ENCODE peak calls at places on chromosomes 16 and 17, in nine cellular contexts. B is A549, X is transverse colon, V is GM12878, F is sigmoid colon, I is stomach, S is esophagus muscularis mucosa, M is suprapubic skin, D is H1. C is an unnamed sample.

GRCh38 chr17:38564254-38564605 is 41.5 kb downstream of the SRCIN1 start:
- DNase-seq in X (no peak), V (no peak), I (no peak), S (no peak), B (no peak), D (no peak), F (no peak), M (no peak), C (no peak)

GRCh38 chr16:67150833-67151396 is at the start of gene B3GNT9:
- DNase-seq in S (no peak), F (peak; percentile 91), M (peak; percentile 81), X (peak; percentile 72), B (peak; percentile 82), I (peak; percentile 67), D (no peak), V (no peak), C (peak; percentile 84)

GRCh38 chr16:84032458-84033178 is 10.0 kb downstream of the SLC38A8 start:
- DNase-seq in M (no peak), X (no peak), V (no peak), F (no peak), D (no peak), S (no peak), B (no peak), I (no peak), C (no peak)

GRCh38 chr17:40035162-40035559 is 19.0 kb downstream of the MED24 start:
- DNase-seq in S (no peak), D (peak; percentile 43), V (no peak), X (peak; percentile 64), I (no peak), M (no peak), F (no peak), B (peak; percentile 74), C (no peak)

GRCh38 chr17:80611831-80612230 is 67.2 kb downstream of the RPTOR start:
- DNase-seq in B (no peak), M (no peak), V (no peak), X (no peak), F (no peak), S (no peak), I (no peak), D (no peak), C (no peak)

GRCh38 chr17:67372751-67373150 is 4.3 kb upstream of the PITPNC1 start:
- DNase-seq in D (no peak), I (no peak), B (no peak), V (no peak), F (no peak), X (no peak), S (no peak), M (no peak), C (no peak)

GRCh38 chr17:67381925-67382257 is 4.8 kb downstream of the PITPNC1 start:
- DNase-seq in S (no peak), M (no peak), F (no peak), V (no peak), D (no peak), B (no peak), I (no peak), X (no peak), C (no peak)

GRCh38 chr17:73465851-73466250 is 154.1 kb upstream of the CDC42EP4 start:
- DNase-seq in B (no peak), D (no peak), M (no peak), I (no peak), F (no peak), V (no peak), S (no peak), X (no peak), C (no peak)

GRCh38 chr17:32007463-32008298 is 498 bp downstream of the LRRC37B start:
- DNase-seq in X (peak; percentile 28), V (no peak), B (peak; percentile 45), M (peak; percentile 67), I (no peak), S (no peak), D (peak; percentile 19), F (no peak), C (no peak)

GRCh38 chr17:73595068-73595865 is 49.0 kb downstream of the SDK2 start:
- DNase-seq in X (peak; percentile 45), B (peak; percentile 72), I (peak; percentile 31), F (no peak), S (no peak), M (no peak), D (no peak), V (no peak), C (no peak)

GRCh38 chr17:19263621-19264010 is 26.4 kb downstream of the EPN2 start:
- DNase-seq in D (no peak), M (no peak), F (peak; percentile 89), X (no peak), V (no peak), B (no peak), S (no peak), I (no peak), C (no peak)

DNA sequence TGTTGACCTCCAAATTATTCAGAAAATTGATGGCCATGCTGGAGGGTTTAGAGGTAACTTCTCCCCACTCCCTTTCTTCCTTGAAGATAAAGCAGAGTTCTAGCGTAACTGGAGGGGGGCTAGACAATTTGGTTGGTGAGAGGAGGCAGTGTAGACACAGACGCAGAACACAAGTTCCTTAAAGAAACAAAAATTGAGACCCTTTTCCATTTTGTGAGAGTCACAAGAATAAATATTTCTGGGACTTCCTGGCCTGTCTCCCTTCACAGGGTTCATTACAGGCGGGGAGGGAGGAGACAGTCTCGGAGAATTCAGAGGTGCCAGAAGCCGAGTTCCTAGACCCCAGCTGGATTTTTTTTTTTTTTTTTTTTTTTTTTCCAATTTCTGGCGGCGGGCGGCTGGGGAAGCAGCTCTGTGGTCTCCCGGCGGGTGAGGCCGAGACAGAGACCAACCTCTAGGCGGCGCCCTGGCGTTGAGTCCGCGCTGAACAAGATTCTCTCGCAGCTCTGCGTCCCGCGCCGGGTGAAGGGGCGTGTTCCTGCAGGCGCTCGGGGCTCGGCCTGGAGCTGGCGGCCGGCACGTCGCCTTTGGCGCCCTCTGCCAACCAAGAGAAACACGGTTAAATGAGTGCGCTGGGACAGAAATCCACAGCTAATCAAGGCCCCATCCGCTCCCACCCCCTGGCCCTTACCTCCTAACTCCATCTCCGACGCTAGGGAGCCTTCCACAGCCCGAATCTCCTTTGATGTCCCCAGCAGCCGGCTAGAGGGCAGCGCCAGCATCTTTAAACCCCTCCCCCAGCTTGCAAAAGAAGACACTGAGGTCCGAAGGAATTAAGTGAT is 10.2 kb upstream of the HOXB9 start:
- DNase-seq in M (peak; percentile 79), S (no peak), D (peak; percentile 85), I (peak; percentile 48), X (peak; percentile 89), F (peak; percentile 73), B (peak; percentile 95), V (no peak), C (no peak)
- TF ChIP-seq CTCF in M (peak; percentile 65), S (peak; percentile 15), D (peak; percentile 82), I (no peak), X (peak; percentile 69), F (peak; percentile 31), B (peak; percentile 93), V (peak; percentile 84), C (no peak)

GRCh38 chr17:65811043-65811442 is 249.6 kb upstream of the AXIN2 start:
- DNase-seq in X (no peak), S (no peak), B (no peak), D (no peak), V (no peak), I (no peak), F (no peak), M (no peak), C (no peak)
- TF ChIP-seq POLR2A in X (no peak), S (no peak), B (no peak), D (no peak), V (no peak), I (no peak), F (no peak), M (no peak), C (no peak)

GRCh38 chr16:30875881-30876791 is 17.7 kb downstream of the BCL7C start:
- DNase-seq in F (no peak), S (no peak), X (peak; percentile 27), V (peak; percentile 67), I (no peak), D (no peak), M (no peak), B (no peak), C (no peak)
- TF ChIP-seq EP300 in F (no peak), S (no peak), X (no peak), V (no peak), I (no peak), D (no peak), M (no peak), B (no peak), C (no peak)

DNA sequence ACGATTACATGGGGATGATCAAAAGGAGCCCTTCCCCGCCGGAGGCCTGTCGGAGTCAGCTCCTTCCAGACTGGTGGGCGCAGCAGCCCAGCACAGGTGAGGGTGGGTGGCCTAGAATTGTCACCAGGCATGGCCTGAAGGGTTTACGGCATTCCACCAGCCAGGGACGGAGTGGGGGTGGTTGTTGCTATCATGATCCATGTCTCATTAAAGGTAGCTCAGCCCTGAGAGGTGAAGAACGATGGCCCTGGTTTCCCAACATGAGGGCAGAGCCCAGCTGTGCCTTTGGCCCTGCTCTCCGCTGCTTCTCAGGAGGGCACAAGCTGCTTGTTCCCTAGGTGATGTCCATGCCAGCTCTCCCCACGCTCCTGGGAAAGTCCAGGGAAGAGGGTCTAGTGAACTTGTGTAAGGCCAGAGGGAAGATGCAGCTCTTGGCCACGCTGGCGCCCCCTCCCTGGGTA is 14.2 kb downstream of the IRF8 start:
- DNase-seq in V (no peak), X (no peak), M (no peak), S (no peak), I (no peak), D (no peak), F (no peak), B (no peak), C (no peak)
- TF ChIP-seq CTCF in V (no peak), X (no peak), M (no peak), S (no peak), I (no peak), D (no peak), F (no peak), B (no peak), C (no peak)

DNA sequence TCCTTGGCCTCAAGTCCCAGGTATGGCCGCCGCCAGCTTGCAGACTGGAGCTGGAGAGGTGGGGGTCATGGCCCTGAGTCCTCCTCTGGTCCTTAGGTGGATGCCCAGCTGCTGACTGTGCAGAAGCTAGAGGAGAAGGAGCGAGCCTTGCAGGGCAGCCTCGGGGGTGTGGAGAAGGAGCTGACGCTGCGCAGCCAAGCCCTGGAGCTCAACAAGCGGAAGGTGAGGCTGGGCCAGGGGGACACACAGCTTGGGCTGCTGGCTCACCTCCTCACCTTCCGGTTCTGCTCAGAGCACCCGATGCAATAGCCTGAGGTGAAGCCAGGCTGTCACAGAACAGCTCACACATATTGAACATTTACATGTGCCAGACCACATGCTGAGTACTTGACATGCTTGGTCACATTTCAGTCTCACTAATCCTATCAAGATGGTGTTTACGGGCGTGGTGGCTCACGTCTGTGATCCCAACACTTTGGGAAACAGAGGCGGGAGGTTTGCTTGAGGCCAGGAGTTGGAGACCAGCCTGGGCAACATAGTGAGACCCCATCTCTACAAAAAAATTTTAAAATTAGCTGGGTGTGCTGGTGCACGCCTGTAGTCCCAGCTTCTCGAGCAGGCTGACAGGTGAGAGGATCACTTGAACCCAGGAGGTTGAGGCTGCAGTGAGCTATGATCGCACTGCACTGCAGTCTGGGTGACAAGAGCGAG is 7.4 kb downstream of the RNF40 start:
- DNase-seq in M (no peak), D (no peak), S (no peak), F (no peak), X (no peak), I (no peak), V (no peak), B (no peak), C (peak; percentile 16)
- TF ChIP-seq POLR2A in M (no peak), D (no peak), S (no peak), F (no peak), X (no peak), I (no peak), V (no peak), B (no peak), C (no peak)

C was measured in ovary.